ENCODE peak calls at places on chromosomes 12 and 14, in ten cellular contexts. X is Calu3; T is epithelial cell of esophagus; Q is dorsolateral prefrontal cortex; A is activated CD8-positive, alpha-beta T cell treated with anti-CD3 and anti-CD28 coated beads for 36 hours; Z is GM06990; O is tibial nerve; F is fibroblast of lung; L is WERI-Rb-1; G is brain microvascular endothelial cell. B is an unnamed sample.

GRCh38 chr12:69648476-69648875 is 37.8 kb upstream of the LRRC10 start:
- DNase-seq in L (no peak), O (no peak), Z (no peak), G (peak; percentile 87), X (no peak), A (no peak), Q (no peak), T (peak; percentile 97), F (peak; percentile 75), B (no peak)

GRCh38 chr12:13254311-13254710 is 57.8 kb downstream of the EMP1 start:
- DNase-seq in L (no peak), Q (no peak), G (no peak), A (no peak), T (no peak), X (no peak), F (no peak), Z (no peak), O (no peak), B (no peak)

GRCh38 chr12:5438671-5439200 is 6.8 kb downstream of the NTF3 start:
- DNase-seq in O (no peak), L (no peak), T (no peak), F (no peak), Z (no peak), Q (no peak), X (no peak), G (no peak), A (no peak), B (no peak)

GRCh38 chr14:37232907-37233481 is 35.3 kb downstream of the MIPOL1 start:
- DNase-seq in A (no peak), L (no peak), F (peak; percentile 71), Z (no peak), T (peak; percentile 81), O (no peak), Q (no peak), G (peak; percentile 56), X (peak; percentile 50), B (peak; percentile 9)

GRCh38 chr12:6182279-6182898 is 17.8 kb upstream of the CD9 start:
- DNase-seq in A (no peak), T (peak; percentile 92), X (no peak), O (peak; percentile 35), F (peak; percentile 96), Z (no peak), L (no peak), Q (peak; percentile 61), G (peak; percentile 40), B (peak; percentile 46)

GRCh38 chr14:99173086-99173485 is 98.9 kb downstream of the BCL11B start:
- DNase-seq in Z (no peak), X (no peak), A (no peak), T (no peak), L (no peak), F (no peak), O (no peak), Q (no peak), G (no peak), B (no peak)

GRCh38 chr14:65637780-65638179 is 225.2 kb downstream of the FUT8 start:
- DNase-seq in O (no peak), Z (peak; percentile 62), F (no peak), T (peak; percentile 82), Q (no peak), G (no peak), A (peak; percentile 87), X (peak; percentile 1), L (no peak), B (no peak)

GRCh38 chr12:83805873-83806272 is 1106.7 kb downstream of the SLC6A15 start:
- DNase-seq in Q (no peak), A (no peak), O (no peak), X (no peak), Z (no peak), L (no peak), G (no peak), F (no peak), T (no peak), B (no peak)

GRCh38 chr14:32408018-32408417 is 78.9 kb downstream of the AKAP6 start:
- DNase-seq in Z (no peak), G (no peak), O (peak; percentile 27), T (no peak), F (no peak), L (no peak), X (no peak), Q (no peak), A (no peak), B (no peak)
- TF ChIP-seq CTCF in Z (no peak), G (no peak), O (no peak), T (no peak), F (no peak), L (no peak), X (no peak), Q (no peak), A (no peak), B (no peak)

DNA sequence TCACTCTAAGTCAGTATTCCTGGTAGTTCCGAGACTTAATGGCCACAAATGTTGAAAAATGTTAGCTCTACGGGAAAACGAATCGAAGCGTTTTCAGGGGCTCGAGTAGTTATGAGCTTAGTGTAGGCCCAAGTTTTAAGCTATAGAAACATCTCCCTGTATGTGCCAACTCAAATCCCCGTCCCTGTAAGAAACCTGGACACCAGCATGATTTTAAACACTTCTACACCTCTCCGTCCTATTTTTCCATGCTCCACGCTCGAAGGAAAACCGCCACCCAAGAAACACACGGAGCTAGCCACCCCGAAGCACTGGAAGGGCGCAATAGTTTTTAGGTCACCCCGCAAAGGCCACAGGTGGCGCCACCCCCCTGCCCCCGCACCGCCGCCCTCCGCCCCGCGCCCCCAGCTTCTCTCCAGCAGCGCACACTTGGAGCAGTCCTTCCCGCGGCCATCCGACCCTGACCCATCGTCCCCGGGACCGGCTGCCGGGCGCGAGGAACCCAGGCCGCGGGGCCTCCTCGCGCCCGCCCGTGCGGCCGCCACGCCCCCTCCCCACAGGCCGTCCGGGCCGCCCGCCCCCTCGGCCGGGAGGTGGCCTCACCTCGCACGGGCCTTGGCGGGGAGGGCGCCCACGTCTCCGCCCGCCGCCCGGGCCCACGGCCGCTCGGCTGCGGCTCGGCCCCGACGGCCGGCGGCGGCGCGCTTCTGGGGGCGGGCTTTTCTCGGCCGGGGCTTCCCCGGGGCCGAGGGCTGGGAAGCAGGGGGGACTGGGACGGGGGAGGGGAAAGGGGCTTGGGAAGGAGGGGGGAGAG is 519 bp downstream of the R3HDM2 start:
- DNase-seq in Q (peak; percentile 63), T (peak; percentile 15), X (peak; percentile 71), L (no peak), G (peak; percentile 9), O (no peak), F (peak; percentile 44), A (peak; percentile 56), Z (no peak), B (peak; percentile 36)
- TF ChIP-seq CTCF in Q (no peak), T (no peak), X (no peak), L (no peak), G (no peak), O (no peak), F (no peak), A (no peak), Z (peak; percentile 27), B (no peak)

GRCh38 chr14:103101964-103102688 is 7.6 kb downstream of the EXOC3L4 start:
- DNase-seq in O (no peak), A (no peak), G (no peak), X (no peak), Q (no peak), L (no peak), F (no peak), T (no peak), Z (no peak), B (no peak)

GRCh38 chr14:103102689-103103260 is 8.2 kb downstream of the EXOC3L4 start:
- DNase-seq in A (no peak), Q (no peak), O (no peak), F (no peak), X (no peak), T (no peak), G (no peak), Z (no peak), L (no peak), B (no peak)

GRCh38 chr14:103104389-103104653 is 9.8 kb downstream of the EXOC3L4 start:
- DNase-seq in G (no peak), L (no peak), Q (no peak), Z (no peak), A (no peak), X (no peak), F (no peak), O (no peak), T (no peak), B (no peak)

GRCh38 chr14:103104654-103105511 is 10.4 kb downstream of the EXOC3L4 start:
- DNase-seq in X (peak; percentile 85), Z (peak; percentile 73), F (peak; percentile 69), T (peak; percentile 58), A (peak; percentile 74), G (no peak), O (peak; percentile 53), Q (peak; percentile 79), L (peak; percentile 75), B (peak; percentile 74)

GRCh38 chr14:103103461-103104388 is 9.2 kb downstream of the EXOC3L4 start:
- DNase-seq in T (peak; percentile 65), O (no peak), X (peak; percentile 77), Z (no peak), F (peak; percentile 73), L (peak; percentile 86), A (no peak), Q (no peak), G (no peak), B (no peak)
- TF ChIP-seq CTCF in T (peak; percentile 36), O (peak; percentile 7), X (peak; percentile 46), Z (no peak), F (peak; percentile 30), L (peak; percentile 43), A (no peak), Q (no peak), G (peak; percentile 43), B (no peak)

GRCh38 chr12:129073157-129073915 is 220.1 kb downstream of the GLT1D1 start:
- DNase-seq in A (no peak), X (no peak), T (no peak), F (no peak), O (no peak), Q (no peak), L (no peak), Z (no peak), G (no peak), B (no peak)

GRCh38 chr12:129069886-129070285 is 216.6 kb downstream of the GLT1D1 start:
- DNase-seq in X (no peak), G (no peak), Q (no peak), Z (no peak), A (no peak), F (no peak), T (no peak), O (no peak), L (no peak), B (no peak)

GRCh38 chr12:129064201-129064881 is 211.1 kb downstream of the GLT1D1 start:
- DNase-seq in L (peak; percentile 65), X (no peak), Q (no peak), A (no peak), O (no peak), G (no peak), F (no peak), T (no peak), Z (no peak), B (no peak)

GRCh38 chr12:129063600-129063999 is 210.3 kb downstream of the GLT1D1 start:
- DNase-seq in G (no peak), F (no peak), X (no peak), Z (no peak), Q (no peak), O (no peak), L (no peak), A (no peak), T (no peak), B (no peak)

DNA sequence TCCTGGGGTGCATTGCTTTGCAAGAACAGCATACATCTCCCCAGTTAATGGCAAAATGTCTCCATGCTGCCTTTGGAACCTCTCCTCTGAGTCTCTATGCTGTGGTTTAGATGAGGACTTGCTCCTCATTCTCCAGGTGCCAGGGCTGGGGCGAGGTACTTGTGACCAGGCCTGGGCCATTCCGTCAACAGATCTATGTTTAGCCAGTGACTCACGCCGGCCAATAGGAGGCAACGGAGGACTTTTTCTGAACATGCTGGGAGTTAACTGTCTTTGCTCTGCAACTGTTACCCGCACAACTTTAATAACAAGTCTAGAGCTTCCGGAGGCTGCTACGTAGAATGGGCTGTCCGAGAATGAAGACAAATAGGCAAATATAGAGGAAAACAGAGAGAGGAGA is 214.2 kb downstream of the GLT1D1 start:
- DNase-seq in X (no peak), F (no peak), G (peak; percentile 37), T (no peak), Q (no peak), Z (no peak), A (no peak), O (no peak), L (peak; percentile 65), B (no peak)
- TF ChIP-seq CTCF in X (no peak), F (no peak), G (peak; percentile 22), T (no peak), Q (no peak), Z (no peak), A (no peak), O (no peak), L (peak; percentile 74), B (peak; percentile 47)